ENCODE peak calls at places on chromosomes 2 and 18, in ten cellular contexts. A, L, K, R, Z, I, S, H, F and J are unnamed samples. For H3K4me1, the result is how much of the 10 kb centered on the place peaks cover.

GRCh38 chr2:38268691-38269309 is 108.3 kb downstream of the ATL2 start:
- DNase-seq in A (no peak), Z (no peak), I (no peak), S (no peak), F (no peak), K (no peak), H (no peak), L (no peak), R (no peak), J (no peak)

GRCh38 chr2:45636013-45636412 is 15.5 kb upstream of the PRKCE start:
- DNase-seq in I (no peak), K (no peak), Z (no peak), H (no peak), L (no peak), S (no peak), R (no peak), A (no peak), F (no peak), J (no peak)

GRCh38 chr2:240604939-240605716 is 18.6 kb downstream of the CAPN10 start:
- DNase-seq in H (no peak), L (no peak), R (no peak), I (no peak), S (no peak), A (no peak), Z (no peak), F (no peak), K (peak), J (no peak)

GRCh38 chr2:226274143-226274542 is 525.5 kb downstream of the IRS1 start:
- DNase-seq in H (no peak), L (no peak), K (no peak), R (no peak), Z (no peak), S (no peak), I (no peak), F (no peak), A (no peak), J (no peak)

GRCh38 chr2:222769446-222769845 is 91.4 kb upstream of the ACSL3 start:
- DNase-seq in S (no peak), H (no peak), F (no peak), A (no peak), K (no peak), Z (no peak), R (no peak), L (no peak), I (no peak), J (no peak)

GRCh38 chr2:17830053-17831034 is 14.1 kb downstream of the MSGN1 start:
- DNase-seq in S (peak), Z (peak), L (peak), F (peak), K (peak), H (peak), R (no peak), I (peak), A (no peak), J (peak)

GRCh38 chr2:220745682-220746081 is 826.4 kb downstream of the EPHA4 start:
- DNase-seq in H (no peak), L (no peak), F (peak), I (no peak), S (no peak), K (no peak), Z (no peak), R (no peak), A (no peak), J (no peak)

GRCh38 chr2:71455011-71455740 is 1.8 kb downstream of the DYSF start:
- DNase-seq in K (peak), I (no peak), L (no peak), F (no peak), Z (no peak), H (no peak), S (no peak), R (no peak), A (peak), J (peak)

GRCh38 chr2:36059684-36060083 is 295.9 kb upstream of the CRIM1 start:
- DNase-seq in Z (no peak), F (no peak), I (no peak), A (no peak), L (no peak), H (no peak), K (no peak), R (no peak), S (no peak), J (no peak)

GRCh38 chr2:151306621-151307020 is 17.2 kb upstream of the NMI start:
- DNase-seq in S (no peak), L (no peak), Z (no peak), K (no peak), F (no peak), H (no peak), R (peak), I (no peak), A (no peak), J (no peak)

GRCh38 chr18:78542204-78542603 is 437.4 kb upstream of the SALL3 start:
- DNase-seq in L (no peak), Z (peak), S (no peak), F (peak), I (peak), R (no peak), A (no peak), H (no peak), K (peak), J (peak)

GRCh38 chr2:95026471-95027368 is 1.2 kb downstream of the MAL start:
- DNase-seq in L (no peak), R (no peak), I (no peak), Z (no peak), H (no peak), A (no peak), K (no peak), S (no peak), F (no peak), J (no peak)

GRCh38 chr2:37476411-37476810 is 132.0 kb downstream of the QPCT start:
- DNase-seq in I (no peak), S (no peak), F (no peak), A (no peak), L (no peak), K (no peak), Z (no peak), R (no peak), H (no peak), J (no peak)

GRCh38 chr2:1742680-1743395 is 1.5 kb downstream of the PXDN start:
- DNase-seq in K (peak), I (peak), Z (peak), A (peak), F (no peak), L (peak), H (peak), R (peak), S (peak), J (peak)

DNA sequence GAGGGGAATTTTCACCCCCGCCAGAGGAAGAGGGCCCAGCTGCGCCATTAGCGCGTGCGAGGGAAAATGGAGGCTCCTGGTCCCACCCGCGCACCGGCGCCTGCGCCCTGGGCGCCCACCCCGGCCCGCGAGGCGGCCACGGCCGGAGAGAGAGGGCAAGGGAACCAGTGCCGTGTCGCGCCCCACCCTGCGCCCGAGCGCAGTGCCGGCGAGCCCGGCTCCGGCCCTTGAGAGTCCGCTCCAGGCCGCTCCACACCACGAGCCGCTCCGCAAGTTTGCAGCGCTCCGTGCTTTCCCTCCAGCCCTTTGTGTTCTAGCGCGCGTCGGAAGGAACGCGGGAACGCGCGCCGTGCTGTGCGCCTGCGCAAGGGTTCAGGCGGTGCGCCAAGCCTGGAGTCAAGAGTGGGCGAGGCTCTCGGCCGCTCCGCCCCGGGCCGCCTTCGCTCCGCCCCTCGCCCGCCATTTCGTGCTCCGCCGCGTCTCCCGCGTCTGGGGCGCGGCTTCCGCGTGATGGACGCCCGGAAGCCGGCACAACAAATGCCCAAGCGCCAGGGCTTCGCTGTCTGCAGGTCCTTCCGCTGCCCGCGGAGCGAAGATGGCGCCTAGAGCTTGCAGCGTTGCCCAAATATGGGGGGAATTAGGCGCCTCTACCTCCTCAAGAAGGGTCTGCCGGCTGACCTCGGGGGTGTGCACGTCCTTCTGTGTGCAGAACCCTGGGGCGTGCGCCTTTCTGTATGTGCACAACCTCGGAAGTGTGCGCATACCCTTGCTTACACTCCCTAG is 46.1 kb upstream of the PTMA start:
- DNase-seq in I (peak), H (peak), K (peak), Z (peak), S (peak), R (peak), F (peak), A (peak), L (peak), J (peak)
- TF ChIP-seq CTCF in I (no peak), H (peak), K (no peak), Z (no peak), S (no peak), R (no peak), F (no peak), A (peak), L (no peak), J (no peak)

GRCh38 chr2:142076319-142076718 is 54.5 kb downstream of the LRP1B start:
- DNase-seq in Z (no peak), H (no peak), K (no peak), L (no peak), A (no peak), F (no peak), R (no peak), I (no peak), S (no peak), J (no peak)

GRCh38 chr2:142075826-142076225 is 55.0 kb downstream of the LRP1B start:
- DNase-seq in L (no peak), I (no peak), K (no peak), S (no peak), R (no peak), F (no peak), H (no peak), Z (no peak), A (no peak), J (no peak)
- H3K27ac ChIP-seq in L (no peak), I (no peak), K (no peak), S (no peak), R (no peak), F (no peak), H (no peak), Z (no peak), A (no peak), J (no peak)

DNA sequence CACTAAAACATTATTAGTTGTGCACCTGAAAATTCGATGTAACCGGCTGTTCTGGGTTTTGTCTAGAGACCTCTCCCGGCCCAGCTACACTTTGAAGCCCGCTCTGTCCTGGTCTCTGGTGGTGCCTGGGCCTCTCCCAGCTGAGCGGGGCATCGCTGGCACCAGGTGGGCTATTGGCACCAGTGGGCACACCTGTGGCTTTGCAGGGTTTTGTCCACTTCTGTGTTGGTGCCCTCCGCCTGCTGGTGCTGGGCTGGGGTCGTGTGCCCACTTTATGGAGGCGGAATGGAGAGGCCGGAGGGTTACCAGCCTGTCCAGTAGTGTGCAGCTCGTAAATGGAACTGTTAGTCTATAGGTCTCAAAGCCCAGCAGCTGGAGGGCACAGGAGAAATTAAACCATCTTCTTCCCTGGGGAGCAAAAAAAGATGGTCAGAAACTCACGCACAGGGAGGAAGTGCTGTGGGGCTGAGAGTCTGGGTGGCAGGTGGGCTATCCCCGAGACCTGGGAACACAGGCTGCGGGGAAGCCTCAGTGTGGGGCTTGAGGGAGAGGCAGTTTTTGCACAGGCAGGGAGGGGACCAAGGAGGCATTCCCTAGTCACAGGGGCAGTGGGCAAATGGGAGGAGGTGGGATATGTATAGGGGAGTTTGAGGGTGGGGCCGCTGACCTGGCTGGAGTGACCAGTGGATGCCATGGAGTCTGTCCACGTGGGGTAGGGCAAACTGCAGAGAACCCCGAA is 30.4 kb downstream of the SH3BP4 start:
- DNase-seq in H (no peak), S (no peak), A (no peak), F (no peak), L (no peak), K (no peak), Z (no peak), R (no peak), I (no peak), J (no peak)
- H3K4me1 ChIP-seq in H (under half), S (under half), A (half or more), F (under half), L (under half), K (under half), Z (under half), R (under half), I (half or more), J (under half)

DNA sequence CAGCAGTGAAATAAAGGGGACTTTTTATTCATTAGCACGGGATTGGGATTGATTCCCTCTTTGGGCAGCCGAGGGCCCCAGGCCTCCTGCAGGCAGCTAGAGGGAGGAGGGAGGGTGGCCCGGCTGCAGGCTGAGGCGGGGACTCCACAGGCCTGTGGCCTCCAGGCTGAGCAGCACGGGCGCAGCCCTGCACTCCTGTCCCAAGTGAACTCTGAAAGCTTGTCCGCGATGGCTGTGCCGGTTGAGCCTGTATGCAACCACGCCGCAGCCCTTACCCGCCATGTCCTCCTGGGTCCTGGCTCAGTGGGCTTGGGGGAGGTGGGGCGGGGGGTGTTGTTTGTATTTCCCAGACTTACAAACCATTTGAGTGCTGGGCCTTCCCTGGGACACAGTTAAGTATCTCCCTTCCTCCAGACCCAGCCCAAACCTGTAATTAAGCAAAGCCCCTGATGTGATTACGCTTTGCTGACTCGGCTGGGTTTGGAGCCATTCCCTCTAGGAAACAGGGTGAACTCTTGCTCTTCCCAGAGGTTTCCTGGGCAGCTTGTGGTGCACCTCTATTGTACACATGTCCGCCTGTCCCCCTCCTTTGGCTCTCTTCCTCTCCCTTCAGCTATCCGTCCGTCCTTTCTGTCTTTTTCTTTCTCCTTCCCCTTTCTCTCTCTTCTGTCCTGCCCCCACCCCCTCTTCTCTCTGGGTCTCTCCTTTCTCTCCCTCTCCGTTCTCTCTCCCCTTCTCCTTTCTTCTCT is 5.3 kb downstream of the GLI2 start:
- DNase-seq in F (no peak), R (no peak), H (no peak), Z (no peak), I (no peak), A (peak), S (no peak), L (peak), K (peak), J (peak)
- TF ChIP-seq CTCF in F (no peak), R (no peak), H (no peak), Z (no peak), I (no peak), A (no peak), S (no peak), L (no peak), K (no peak), J (no peak)

DNA sequence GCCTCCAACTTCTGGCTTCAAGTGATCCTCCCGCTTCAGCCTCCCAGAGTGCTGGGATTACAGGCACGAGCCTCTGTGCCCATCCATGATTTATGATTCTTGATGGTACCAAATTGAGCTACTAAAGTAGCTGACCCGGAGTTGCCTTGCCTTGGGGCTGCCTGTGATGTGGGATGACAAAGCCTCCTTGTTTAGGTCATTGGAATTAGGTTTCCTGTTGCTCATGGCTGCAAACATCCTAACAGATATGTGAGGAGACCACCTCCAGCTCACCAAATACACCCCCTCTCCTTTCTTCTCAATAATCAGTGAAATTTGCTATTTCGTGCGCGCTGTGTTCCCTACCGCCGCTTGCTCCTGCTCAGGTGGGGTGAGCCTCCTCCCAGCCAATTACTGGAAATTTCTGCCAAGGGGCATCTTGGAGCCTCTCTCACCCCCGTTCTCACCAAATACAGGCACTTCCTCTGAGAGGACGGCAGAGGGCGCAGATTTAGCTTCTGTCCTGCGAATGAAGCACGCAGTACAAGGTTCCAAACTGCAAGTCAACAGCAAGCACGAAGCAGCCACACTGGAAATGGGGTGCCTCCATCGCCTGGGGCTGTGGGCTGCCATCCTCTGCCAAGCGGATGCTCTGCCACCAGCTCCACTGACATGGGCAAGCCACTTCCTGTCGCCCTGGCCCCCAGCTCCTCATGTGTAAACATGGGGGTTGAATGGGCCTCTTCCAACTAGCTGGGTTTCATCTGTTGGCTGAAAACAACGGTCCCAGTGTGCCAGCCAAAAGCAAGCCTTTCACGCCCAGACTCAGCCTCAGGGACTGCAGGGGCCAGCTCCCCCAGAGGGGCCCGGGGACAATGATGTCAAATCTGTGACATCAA is 71.7 kb downstream of the NCAPH start:
- DNase-seq in F (peak), K (peak), R (no peak), H (peak), Z (peak), S (peak), I (peak), L (peak), A (no peak), J (peak)
- H3K27ac ChIP-seq in F (no peak), K (no peak), R (no peak), H (no peak), Z (no peak), S (no peak), I (no peak), L (no peak), A (no peak), J (no peak)

GRCh38 chr2:27013738-27014137 is 19.0 kb upstream of the TMEM214 start:
- DNase-seq in I (no peak), S (no peak), K (no peak), R (no peak), F (no peak), A (no peak), L (no peak), Z (no peak), H (no peak), J (no peak)
- H3K4me1 ChIP-seq in I (under half), S (under half), K (under half), R (under half), F (under half), A (under half), L (under half), Z (under half), H (under half), J (under half)

DNA sequence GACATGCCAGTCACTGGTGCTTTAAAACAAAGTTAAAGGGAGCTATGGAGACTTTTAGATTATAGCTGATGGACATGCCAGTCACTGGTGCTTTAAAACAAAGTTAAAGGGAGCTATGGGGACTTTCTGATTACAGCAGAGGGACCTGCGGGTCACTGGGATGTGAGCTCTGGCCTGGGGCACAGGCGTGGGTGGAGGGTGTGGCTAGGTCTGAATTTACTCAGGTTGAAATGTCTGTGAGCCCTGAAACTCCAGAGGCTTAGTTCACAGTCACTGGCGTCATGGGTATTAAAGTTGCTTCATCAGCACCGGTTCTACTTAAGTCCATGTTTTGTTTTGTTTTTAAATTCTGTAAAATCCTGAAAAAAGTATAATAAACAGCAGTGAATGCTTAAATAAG is 49.0 kb upstream of the TMEM18 start:
- DNase-seq in R (no peak), H (no peak), F (no peak), Z (no peak), A (no peak), L (no peak), K (no peak), I (no peak), S (no peak), J (no peak)
- TF ChIP-seq CTCF in R (no peak), H (no peak), F (no peak), Z (no peak), A (no peak), L (no peak), K (no peak), I (no peak), S (no peak), J (no peak)

GRCh38 chr2:23123686-23124085 is 261.3 kb upstream of the KLHL29 start:
- DNase-seq in Z (no peak), L (no peak), R (no peak), F (no peak), S (no peak), K (no peak), A (no peak), H (no peak), I (no peak), J (no peak)

GRCh38 chr2:23131066-23131575 is 253.9 kb upstream of the KLHL29 start:
- DNase-seq in K (no peak), F (no peak), Z (no peak), R (no peak), S (no peak), H (no peak), I (no peak), L (peak), A (no peak), J (no peak)

GRCh38 chr2:23128684-23129292 is 256.2 kb upstream of the KLHL29 start:
- DNase-seq in S (no peak), H (no peak), K (no peak), A (no peak), L (no peak), I (no peak), F (no peak), R (no peak), Z (no peak), J (no peak)

GRCh38 chr2:23124214-23124735 is 260.7 kb upstream of the KLHL29 start:
- DNase-seq in I (no peak), K (no peak), R (no peak), Z (no peak), F (no peak), H (no peak), L (no peak), A (no peak), S (no peak), J (no peak)

DNA sequence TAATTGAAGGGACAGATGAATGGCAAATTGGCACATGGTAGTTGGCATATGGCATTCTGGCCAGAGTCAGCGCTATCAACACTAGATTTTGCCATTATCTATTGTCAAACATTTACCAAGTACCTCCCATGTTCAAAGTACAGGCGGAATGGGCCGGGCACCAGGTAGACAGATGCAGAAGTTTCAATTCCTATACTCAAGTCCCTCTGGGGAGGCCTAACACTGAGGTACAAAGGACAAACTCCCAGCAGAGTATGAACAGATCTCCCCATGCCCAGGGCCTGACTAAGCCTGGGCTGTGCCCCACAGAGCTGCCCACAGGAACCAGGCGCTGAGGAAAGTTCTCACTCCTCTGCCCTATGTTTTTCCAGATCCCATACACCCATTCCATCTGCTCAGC is 257.5 kb upstream of the KLHL29 start:
- DNase-seq in F (no peak), R (no peak), S (no peak), L (no peak), Z (no peak), A (no peak), I (no peak), K (no peak), H (no peak), J (no peak)
- H3K27ac ChIP-seq in F (no peak), R (no peak), S (no peak), L (no peak), Z (no peak), A (no peak), I (no peak), K (no peak), H (no peak), J (no peak)